ENCODE peak calls at places on chromosomes 4 and X, in six cellular contexts. P, D, U, X, J and S are unnamed samples.

GRCh38 chrX:118495958-118496762 is 545 bp downstream of the DOCK11 start:
- DNase-seq in P (peak; percentile 26), D (peak; percentile 70), U (peak; percentile 21), X (no peak), J (peak; percentile 81), S (no peak)

GRCh38 chr4:6909113-6909969 is at the start of gene TBC1D14:
- DNase-seq in P (peak; percentile 87), D (peak; percentile 91), U (peak; percentile 85), X (peak; percentile 73), J (peak; percentile 96), S (peak; percentile 65)

GRCh38 chr4:41160856-41161255 is 53.5 kb downstream of the APBB2 start:
- DNase-seq in P (no peak), D (no peak), U (no peak), X (peak; percentile 60), J (no peak), S (no peak)

GRCh38 chr4:140726776-140727500 is 29.2 kb downstream of the TBC1D9 start:
- DNase-seq in P (peak; percentile 50), D (no peak), U (no peak), X (peak; percentile 62), J (no peak), S (no peak)

GRCh38 chr4:61427818-61428495 is 227.8 kb downstream of the ADGRL3 start:
- DNase-seq in P (peak; percentile 80), D (no peak), U (no peak), X (no peak), J (no peak), S (no peak)

GRCh38 chr4:7365472-7366179 is 69.1 kb downstream of the PSAPL1 start:
- DNase-seq in P (no peak), D (no peak), U (no peak), X (no peak), J (peak; percentile 63), S (no peak)

GRCh38 chrX:53312946-53313745 is 31.8 kb upstream of the IQSEC2 start:
- DNase-seq in P (peak; percentile 73), D (no peak), U (peak; percentile 68), X (peak; percentile 68), J (no peak), S (peak; percentile 12)

GRCh38 chrX:13212191-13212651 is 107.6 kb downstream of the ATXN3L start:
- DNase-seq in P (no peak), D (no peak), U (no peak), X (no peak), J (no peak), S (no peak)

GRCh38 chrX:153688900-153689590 is 1.3 kb downstream of the SLC6A8 start:
- DNase-seq in P (peak; percentile 43), D (no peak), U (no peak), X (no peak), J (no peak), S (peak; percentile 10)

GRCh38 chr4:117491531-117491930 is 406.2 kb upstream of the TRAM1L1 start:
- DNase-seq in P (no peak), D (no peak), U (no peak), X (no peak), J (no peak), S (no peak)

GRCh38 chr4:126081336-126081735 is 766.6 kb downstream of the FAT4 start:
- DNase-seq in P (no peak), D (no peak), U (no peak), X (no peak), J (no peak), S (no peak)

GRCh38 chrX:143634701-143635442 is 1.0 kb downstream of the SLITRK4 start:
- DNase-seq in P (no peak), D (no peak), U (no peak), X (no peak), J (peak; percentile 54), S (no peak)

GRCh38 chrX:136487647-136488046 is at the start of gene BRS3:
- DNase-seq in P (no peak), D (no peak), U (no peak), X (no peak), J (no peak), S (no peak)

GRCh38 chr4:54897590-54897989 is 227.8 kb downstream of the KDR start:
- DNase-seq in P (no peak), D (no peak), U (no peak), X (peak; percentile 87), J (no peak), S (no peak)

GRCh38 chrX:50643525-50644137 is 170.4 kb downstream of the SHROOM4 start:
- DNase-seq in P (no peak), D (no peak), U (no peak), X (no peak), J (no peak), S (no peak)

GRCh38 chr4:12881945-12882589 is 602.1 kb downstream of the RAB28 start:
- DNase-seq in P (no peak), D (no peak), U (no peak), X (no peak), J (no peak), S (no peak)

GRCh38 chr4:183906486-183906735 is 1.3 kb downstream of the STOX2 start:
- DNase-seq in P (no peak), D (no peak), U (peak; percentile 46), X (no peak), J (no peak), S (no peak)

GRCh38 chr4:89803036-89803435 is 33.9 kb downstream of the SNCA start:
- DNase-seq in P (no peak), D (no peak), U (no peak), X (no peak), J (no peak), S (no peak)

GRCh38 chrX:111123125-111123524 is 27.1 kb downstream of the PAK3 start:
- DNase-seq in P (no peak), D (no peak), U (no peak), X (no peak), J (no peak), S (no peak)

GRCh38 chrX:47900833-47901232 is 64.1 kb downstream of the ZNF81 start:
- DNase-seq in P (no peak), D (no peak), U (no peak), X (no peak), J (no peak), S (no peak)

GRCh38 chrX:23616361-23616760 is 50.9 kb upstream of the PRDX4 start:
- DNase-seq in P (peak; percentile 27), D (no peak), U (no peak), X (peak; percentile 5), J (no peak), S (no peak)

GRCh38 chr4:111323496-111323895 is 700.6 kb upstream of the PITX2 start:
- DNase-seq in P (peak; percentile 14), D (no peak), U (no peak), X (peak; percentile 2), J (no peak), S (no peak)

GRCh38 chrX:135585153-135585552 is 64.7 kb downstream of the INTS6L start:
- DNase-seq in P (no peak), D (no peak), U (no peak), X (no peak), J (no peak), S (no peak)

GRCh38 chr4:160127211-160127610 is 1024.3 kb downstream of the RAPGEF2 start:
- DNase-seq in P (no peak), D (no peak), U (no peak), X (no peak), J (no peak), S (no peak)

GRCh38 chrX:129798456-129798855 is 18.7 kb downstream of the SASH3 start:
- DNase-seq in P (no peak), D (no peak), U (no peak), X (no peak), J (no peak), S (no peak)

GRCh38 chr4:105274504-105274903 is 127.8 kb downstream of the TET2 start:
- DNase-seq in P (no peak), D (no peak), U (no peak), X (no peak), J (no peak), S (no peak)

GRCh38 chrX:131802836-131803626 is 220.1 kb upstream of the STK26 start:
- DNase-seq in P (peak; percentile 76), D (no peak), U (peak; percentile 28), X (no peak), J (no peak), S (peak; percentile 37)

GRCh38 chr4:167578906-167579305 is 344.6 kb upstream of the SPOCK3 start:
- DNase-seq in P (peak; percentile 47), D (no peak), U (no peak), X (no peak), J (no peak), S (no peak)

GRCh38 chrX:148412006-148412405 is 88.4 kb upstream of the AFF2 start:
- DNase-seq in P (peak; percentile 60), D (no peak), U (no peak), X (no peak), J (no peak), S (no peak)

GRCh38 chr4:19969492-19969891 is 282.2 kb upstream of the SLIT2 start:
- DNase-seq in P (no peak), D (no peak), U (no peak), X (no peak), J (no peak), S (no peak)
- TF ChIP-seq CTCF in P (no peak), D (peak; percentile 41), U (no peak), X (peak; percentile 61), J (no peak), S (peak; percentile 10)

GRCh38 chrX:140250363-140250762 is 254.5 kb downstream of the SOX3 start:
- DNase-seq in P (no peak), D (no peak), U (no peak), X (no peak), J (no peak), S (no peak)
- TF ChIP-seq CTCF in P (no peak), D (no peak), U (no peak), X (no peak), J (no peak), S (no peak)

DNA sequence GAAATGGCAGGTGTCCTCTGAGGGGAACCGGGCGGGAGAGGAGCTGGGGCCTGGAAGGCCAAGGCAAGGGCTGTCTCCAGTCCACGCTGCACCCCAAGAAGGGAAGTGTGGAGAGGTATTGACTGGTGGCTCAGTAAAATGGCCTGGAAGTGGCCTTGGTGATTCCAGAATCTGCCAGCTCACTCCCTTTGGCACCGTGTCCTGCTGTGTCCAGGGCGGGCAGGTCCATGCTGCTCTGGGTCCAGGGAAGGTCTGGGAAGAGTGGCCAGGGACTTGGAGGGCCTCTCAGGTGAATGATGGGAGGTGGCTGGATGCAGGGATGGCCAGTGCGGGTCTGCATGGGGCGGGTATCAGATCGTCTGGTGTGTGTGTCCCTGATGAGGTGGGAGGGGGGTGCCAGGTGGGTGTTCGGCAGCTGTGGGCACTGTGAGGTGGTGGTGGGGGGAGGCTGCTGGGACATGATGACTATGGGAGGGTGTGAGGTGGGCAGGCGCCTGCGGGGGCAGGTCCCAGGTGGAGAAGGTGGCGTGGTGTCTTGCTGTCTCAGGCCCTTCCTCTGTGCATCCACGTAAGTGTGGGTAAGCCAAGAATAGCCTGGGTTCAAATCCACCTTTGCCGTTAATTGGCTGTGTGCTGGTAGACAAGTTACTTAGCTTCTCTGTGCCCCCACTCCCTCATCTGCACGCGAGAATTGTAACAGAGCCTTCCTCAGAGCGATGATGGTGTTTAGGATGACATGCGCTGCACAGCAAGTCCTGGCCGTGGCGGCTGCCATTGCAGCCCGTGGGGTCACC is 17.7 kb downstream of the RGS12 start:
- DNase-seq in P (no peak), D (peak; percentile 66), U (no peak), X (no peak), J (peak; percentile 51), S (no peak)
- TF ChIP-seq CTCF in P (no peak), D (no peak), U (no peak), X (no peak), J (no peak), S (no peak)

DNA sequence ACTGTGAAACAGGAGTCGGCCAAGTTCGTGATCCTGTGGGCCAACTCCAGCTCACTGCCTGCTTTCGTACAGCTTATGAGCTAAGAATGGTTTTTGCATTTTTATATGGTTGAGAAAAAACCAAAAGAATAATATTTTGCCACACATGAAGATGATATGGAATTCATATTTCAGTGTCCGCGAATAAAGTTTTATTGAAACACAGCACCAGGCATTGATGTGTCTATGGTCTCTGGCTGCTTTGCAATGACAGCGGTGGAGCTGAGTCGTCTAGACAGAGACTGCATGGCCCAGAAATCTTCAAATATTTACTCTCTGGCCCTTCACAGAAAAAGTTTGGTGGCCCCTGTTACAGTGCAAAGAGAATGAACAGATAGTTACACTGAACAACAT is 20.2 kb downstream of the CLCN4 start:
- DNase-seq in P (no peak), D (no peak), U (no peak), X (no peak), J (no peak), S (no peak)
- TF ChIP-seq CTCF in P (no peak), D (no peak), U (no peak), X (no peak), J (no peak), S (no peak)